ENCODE peak calls at places on chromosomes 12 and 14, in nine cellular contexts. O, H, N, S, B, W, U, T and C are unnamed samples.

GRCh38 chr14:54312166-54312801 is 84.5 kb upstream of the CDKN3 start:
- DNase-seq in T (no peak), W (no peak), H (no peak), S (no peak), O (no peak), U (peak; percentile 85), N (no peak), B (peak; percentile 49), C (no peak)

GRCh38 chr12:49664591-49665146 is 41.3 kb downstream of the PRPF40B start:
- DNase-seq in U (no peak), H (no peak), N (peak; percentile 30), W (no peak), B (no peak), T (no peak), O (no peak), S (no peak), C (no peak)

GRCh38 chr12:12016284-12017100 is 54.2 kb upstream of the BCL2L14 start:
- DNase-seq in B (no peak), N (no peak), T (no peak), O (no peak), W (no peak), H (no peak), U (no peak), S (no peak), C (no peak)

GRCh38 chr12:102847131-102847530 is 69.9 kb downstream of the PAH start:
- DNase-seq in T (no peak), S (no peak), N (no peak), O (no peak), H (no peak), U (no peak), W (no peak), B (no peak), C (peak; percentile 1)

GRCh38 chr12:122519418-122519817 is 7.3 kb downstream of the RSRC2 start:
- DNase-seq in T (no peak), W (no peak), U (no peak), B (no peak), O (no peak), N (no peak), H (no peak), S (no peak), C (no peak)

GRCh38 chr12:88725592-88726143 is 145.4 kb upstream of the KITLG start:
- DNase-seq in H (no peak), W (no peak), T (no peak), N (no peak), O (no peak), S (no peak), B (no peak), U (no peak), C (no peak)

GRCh38 chr12:70045036-70045435 is 198.2 kb upstream of the CNOT2 start:
- DNase-seq in N (no peak), O (no peak), S (no peak), U (no peak), T (peak; percentile 38), W (no peak), B (no peak), H (no peak), C (peak; percentile 76)

GRCh38 chr12:71164877-71165197 is 7.0 kb upstream of the TSPAN8 start:
- DNase-seq in O (no peak), S (no peak), N (no peak), T (peak; percentile 68), B (no peak), U (no peak), H (no peak), W (peak; percentile 48), C (no peak)

GRCh38 chr12:62767506-62767905 is 167.4 kb downstream of the PPM1H start:
- DNase-seq in U (no peak), W (no peak), O (no peak), N (no peak), T (no peak), S (no peak), B (no peak), H (no peak), C (no peak)

GRCh38 chr12:99960312-99960711 is 24.4 kb downstream of the ANKS1B start:
- DNase-seq in O (no peak), B (no peak), T (no peak), H (no peak), W (no peak), U (no peak), N (no peak), S (no peak), C (no peak)

GRCh38 chr12:31118831-31119530 is 45.3 kb downstream of the DDX11 start:
- DNase-seq in N (peak; percentile 52), H (peak; percentile 66), T (no peak), W (no peak), S (no peak), U (no peak), O (no peak), B (peak; percentile 87), C (peak; percentile 25)

GRCh38 chr12:104462931-104463339 is 6.2 kb downstream of the CHST11 start:
- DNase-seq in T (no peak), N (peak; percentile 57), U (no peak), H (no peak), S (no peak), B (no peak), O (no peak), W (peak; percentile 24), C (no peak)

GRCh38 chr14:74551903-74552371 is 58.4 kb downstream of the ISCA2 start:
- DNase-seq in T (peak; percentile 25), S (peak; percentile 58), N (no peak), W (no peak), B (no peak), O (no peak), U (peak; percentile 61), H (no peak), C (no peak)

GRCh38 chr14:54805521-54806322 is 96.9 kb downstream of the GCH1 start:
- DNase-seq in S (peak; percentile 82), U (peak; percentile 69), O (peak; percentile 90), T (peak; percentile 82), W (peak; percentile 80), H (peak; percentile 73), B (peak; percentile 90), N (peak; percentile 75), C (peak; percentile 93)

GRCh38 chr14:103122578-103123127 is 608 bp upstream of the TNFAIP2 start:
- DNase-seq in B (peak; percentile 72), T (no peak), H (peak; percentile 20), S (no peak), W (no peak), N (no peak), O (no peak), U (no peak), C (peak; percentile 22)

GRCh38 chr14:103123128-103123633 is at the start of gene TNFAIP2:
- DNase-seq in O (peak; percentile 85), N (no peak), T (no peak), U (no peak), B (peak; percentile 82), W (peak; percentile 55), S (no peak), H (peak; percentile 13), C (no peak)

GRCh38 chr14:103125098-103126070 is 2.1 kb downstream of the TNFAIP2 start:
- DNase-seq in S (no peak), U (no peak), O (no peak), T (no peak), B (no peak), W (no peak), N (no peak), H (no peak), C (no peak)

GRCh38 chr14:103124501-103125001 is 1.3 kb downstream of the TNFAIP2 start:
- DNase-seq in T (no peak), H (peak; percentile 5), N (no peak), S (no peak), U (no peak), O (no peak), W (no peak), B (no peak), C (no peak)

DNA sequence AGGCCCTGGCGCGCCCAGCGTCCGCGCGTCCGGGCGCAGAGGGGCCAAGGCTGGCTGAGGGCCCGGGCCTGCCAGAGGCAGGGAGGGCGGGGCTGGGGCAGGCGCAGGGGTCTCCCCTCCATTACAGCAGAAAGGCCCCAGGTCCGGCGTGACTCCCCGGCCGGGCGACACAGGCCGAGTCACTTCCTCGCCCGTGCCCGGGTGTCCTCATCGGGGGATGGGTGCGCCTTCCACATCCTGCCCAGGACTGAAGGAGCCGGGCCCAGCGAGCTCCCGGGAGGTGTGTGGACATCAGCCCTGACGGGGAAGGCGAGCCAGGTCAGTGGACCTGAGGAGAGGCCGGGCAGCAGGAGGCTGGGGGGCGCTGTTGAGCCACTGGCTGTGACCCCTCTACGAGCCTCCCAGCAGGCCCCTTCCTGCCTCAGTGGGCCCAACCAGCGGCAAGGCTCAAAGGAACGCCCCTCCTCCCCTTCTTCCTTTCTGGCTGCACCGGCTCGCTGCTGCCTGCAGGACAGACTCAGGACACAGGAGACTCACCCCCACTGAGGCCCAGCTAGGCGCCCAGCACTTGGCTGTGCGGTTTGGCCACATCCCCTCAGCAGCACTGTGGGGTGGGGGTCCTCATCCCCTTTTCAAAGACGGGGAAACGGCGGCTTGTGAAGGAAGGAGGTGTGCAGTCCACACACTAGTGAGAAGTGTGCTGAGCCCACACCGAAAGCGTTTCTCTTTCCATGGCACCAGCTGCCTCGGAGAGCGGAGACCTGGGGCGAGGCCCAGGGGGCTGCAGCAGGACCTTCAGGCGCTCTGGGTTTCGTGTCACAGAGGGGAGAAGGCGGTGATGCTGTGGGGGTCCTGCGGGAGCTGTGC is 606 bp downstream of the TNFAIP2 start:
- DNase-seq in T (peak; percentile 50), O (no peak), W (no peak), H (peak; percentile 19), N (no peak), U (no peak), S (peak; percentile 72), B (peak; percentile 70), C (peak; percentile 52)
- TF ChIP-seq CTCF in T (no peak), O (peak; percentile 49), W (no peak), H (no peak), N (peak; percentile 24), U (peak; percentile 25), S (peak; percentile 24), B (peak; percentile 64), C (peak; percentile 49)

GRCh38 chr14:23636317-23637211 is at the start of gene DHRS2:
- DNase-seq in T (no peak), N (no peak), W (no peak), H (no peak), U (no peak), O (no peak), S (no peak), B (no peak), C (no peak)
- H3K27ac ChIP-seq in T (no peak within 1 kb of the TSS), N (no peak within 1 kb of the TSS), W (no peak within 1 kb of the TSS), H (no peak within 1 kb of the TSS), U (no peak within 1 kb of the TSS), O (no peak within 1 kb of the TSS), S (no peak within 1 kb of the TSS), B (no peak within 1 kb of the TSS), C (no peak within 1 kb of the TSS)

GRCh38 chr12:3214508-3215365 is 137.6 kb downstream of the TSPAN9 start:
- DNase-seq in H (no peak), O (no peak), S (no peak), W (no peak), N (no peak), B (peak; percentile 76), T (no peak), U (peak; percentile 90), C (no peak)
- TF ChIP-seq CTCF in H (no peak), O (no peak), S (no peak), W (no peak), N (no peak), B (peak; percentile 28), T (no peak), U (peak; percentile 49), C (no peak)

DNA sequence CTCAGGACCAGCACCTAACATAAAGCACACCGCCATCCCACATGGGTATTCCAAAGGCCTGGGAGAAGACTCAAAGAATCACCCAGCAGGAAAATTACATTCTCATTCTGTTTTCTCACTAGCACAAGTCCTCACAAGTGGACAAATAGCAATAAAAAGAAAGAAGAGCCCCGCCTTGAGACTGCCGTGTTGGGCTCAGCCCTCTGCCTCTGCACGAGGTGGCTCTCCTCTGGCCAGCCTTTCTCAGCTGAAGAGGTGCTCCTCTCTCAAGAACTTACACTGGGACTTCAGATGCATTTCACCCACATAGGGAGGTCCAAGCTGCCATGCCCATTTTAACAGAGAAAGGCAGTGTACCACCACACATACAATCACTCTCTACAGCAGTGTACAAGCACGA is 207.4 kb downstream of the SPTSSA start:
- DNase-seq in O (no peak), T (no peak), U (no peak), N (no peak), S (no peak), B (no peak), H (no peak), W (no peak), C (peak; percentile 9)
- H3K27ac ChIP-seq in O (no peak overlapping the region), T (no peak overlapping the region), U (no peak overlapping the region), N (no peak overlapping the region), S (no peak overlapping the region), B (no peak overlapping the region), H (no peak overlapping the region), W (no peak overlapping the region), C (no peak overlapping the region)